ENCODE peak calls at places on chromosomes 13 and 19, in nine cellular contexts. T, N, Y, Z, B, F, W, O and P are unnamed samples.

GRCh38 chr13:102191951-102192461 is 209.8 kb downstream of the FGF14 start:
- DNase-seq in T (no peak), W (no peak), O (no peak), Y (peak), F (no peak), Z (no peak), N (no peak), B (no peak), P (no peak)

GRCh38 chr13:77599351-77599750 is 63.8 kb downstream of the SCEL start:
- DNase-seq in W (no peak), Z (no peak), O (no peak), F (no peak), Y (no peak), B (no peak), T (no peak), N (no peak), P (no peak)

GRCh38 chr13:21606251-21606650 is 2.3 kb upstream of the MICU2 start:
- DNase-seq in F (no peak), O (no peak), Z (no peak), W (no peak), N (no peak), Y (no peak), T (no peak), B (no peak), P (no peak)

GRCh38 chr13:85236431-85236830 is 562.8 kb downstream of the SLITRK6 start:
- DNase-seq in W (no peak), Y (peak), N (no peak), F (peak), O (no peak), B (no peak), Z (no peak), T (no peak), P (no peak)

GRCh38 chr19:21751379-21751778 is 16.0 kb downstream of the ZNF100 start:
- DNase-seq in T (no peak), N (no peak), O (no peak), Y (no peak), Z (no peak), W (no peak), B (no peak), F (peak), P (no peak)

GRCh38 chr19:2477732-2478191 is 1.8 kb downstream of the GADD45B start:
- DNase-seq in O (no peak), F (no peak), N (no peak), T (no peak), B (peak), Y (no peak), W (no peak), Z (no peak), P (peak)

GRCh38 chr13:41352935-41353801 is 42.1 kb downstream of the NAA16 start:
- DNase-seq in B (peak), W (no peak), Z (no peak), T (peak), N (no peak), Y (no peak), O (no peak), F (no peak), P (no peak)

GRCh38 chr13:102817907-102818306 is 19.0 kb downstream of the BIVM start:
- DNase-seq in N (no peak), B (no peak), T (no peak), Y (no peak), O (no peak), Z (no peak), F (no peak), W (no peak), P (no peak)

GRCh38 chr13:42660367-42660965 is 86.5 kb downstream of the TNFSF11 start:
- DNase-seq in W (no peak), N (no peak), F (no peak), T (no peak), Z (no peak), B (no peak), O (no peak), Y (no peak), P (no peak)

GRCh38 chr13:109971745-109972090 is 185.3 kb upstream of the IRS2 start:
- DNase-seq in N (no peak), T (no peak), Y (no peak), B (no peak), W (no peak), F (no peak), Z (no peak), O (no peak), P (no peak)

GRCh38 chr13:106685142-106685541 is 117.2 kb upstream of the ARGLU1 start:
- DNase-seq in O (no peak), Z (no peak), B (no peak), T (no peak), W (no peak), Y (no peak), N (no peak), F (no peak), P (no peak)

GRCh38 chr13:68257111-68257842 is 1027.1 kb upstream of the PCDH9 start:
- DNase-seq in O (no peak), N (no peak), T (no peak), Y (no peak), W (no peak), B (no peak), Z (no peak), F (peak), P (no peak)

GRCh38 chr13:67221630-67222226 is 8.4 kb downstream of the PCDH9 start:
- DNase-seq in F (no peak), O (no peak), W (no peak), T (no peak), Z (no peak), B (no peak), Y (no peak), N (no peak), P (no peak)

GRCh38 chr19:4152241-4152998 is 1.0 kb upstream of the CREB3L3 start:
- DNase-seq in Y (no peak), Z (no peak), T (no peak), N (no peak), B (no peak), F (no peak), O (no peak), W (no peak), P (no peak)

GRCh38 chr19:57803594-57804325 is 11.0 kb downstream of the ZNF552 start:
- DNase-seq in W (no peak), N (peak), B (peak), F (peak), Y (peak), O (no peak), Z (peak), T (peak), P (no peak)

GRCh38 chr19:39671739-39672363 is 16.1 kb downstream of the LGALS16 start:
- DNase-seq in Y (peak), Z (no peak), T (peak), B (peak), W (no peak), O (peak), F (no peak), N (peak), P (no peak)

GRCh38 chr13:50107205-50107604 is 92.0 kb downstream of the KCNRG start:
- DNase-seq in O (no peak), Z (no peak), T (no peak), F (no peak), B (no peak), N (no peak), Y (no peak), W (no peak), P (no peak)

GRCh38 chr19:11324748-11325389 is 14.6 kb downstream of the RAB3D start:
- DNase-seq in W (no peak), N (no peak), T (no peak), O (no peak), Y (no peak), B (no peak), Z (no peak), F (no peak), P (no peak)

GRCh38 chr13:48723168-48723567 is 69.4 kb downstream of the CYSLTR2 start:
- DNase-seq in W (no peak), N (no peak), Z (no peak), B (no peak), F (no peak), T (no peak), O (no peak), Y (no peak), P (no peak)

GRCh38 chr13:37748913-37749312 is 120.7 kb downstream of the TRPC4 start:
- DNase-seq in O (no peak), Z (no peak), T (no peak), Y (no peak), F (no peak), N (no peak), B (no peak), W (no peak), P (no peak)

GRCh38 chr13:49453465-49453864 is 9.4 kb downstream of the SETDB2 start:
- DNase-seq in Y (no peak), W (no peak), O (no peak), Z (no peak), B (no peak), F (no peak), T (no peak), N (no peak), P (no peak)